ENCODE peak calls at places on chromosome 20, in seven cellular contexts. N, M, E, Y, U, O and S are unnamed samples.

GRCh38 chr20:53081916-53082863 is 110.0 kb downstream of the TSHZ2 start:
- DNase-seq in N (peak; percentile 45), M (no peak), E (no peak), Y (no peak), U (no peak), O (no peak), S (no peak)

GRCh38 chr20:20367681-20368413 is at the start of gene INSM1:
- DNase-seq in N (no peak), M (peak; percentile 75), E (no peak), Y (no peak), U (no peak), O (no peak), S (no peak)

GRCh38 chr20:50191566-50192363 is 1.1 kb downstream of the CEBPB start:
- DNase-seq in N (no peak), M (peak; percentile 78), E (peak; percentile 86), Y (peak; percentile 77), U (no peak), O (peak; percentile 56), S (peak; percentile 80)

GRCh38 chr20:36319356-36320260 is 13.5 kb downstream of the DLGAP4 start:
- DNase-seq in N (no peak), M (no peak), E (no peak), Y (no peak), U (no peak), O (no peak), S (no peak)

GRCh38 chr20:4026093-4026601 is 10.8 kb upstream of the RNF24 start:
- DNase-seq in N (no peak), M (peak; percentile 62), E (no peak), Y (no peak), U (no peak), O (no peak), S (no peak)

GRCh38 chr20:50196896-50197295 is 6.3 kb downstream of the CEBPB start:
- DNase-seq in N (no peak), M (no peak), E (no peak), Y (no peak), U (no peak), O (no peak), S (no peak)

GRCh38 chr20:24651171-24651972 is 181.9 kb downstream of the SYNDIG1 start:
- DNase-seq in N (peak; percentile 17), M (no peak), E (peak; percentile 52), Y (peak; percentile 27), U (no peak), O (no peak), S (no peak)

GRCh38 chr20:44582321-44583025 is at the start of gene PKIG:
- DNase-seq in N (peak; percentile 58), M (no peak), E (peak; percentile 81), Y (no peak), U (no peak), O (peak; percentile 57), S (no peak)

DNA sequence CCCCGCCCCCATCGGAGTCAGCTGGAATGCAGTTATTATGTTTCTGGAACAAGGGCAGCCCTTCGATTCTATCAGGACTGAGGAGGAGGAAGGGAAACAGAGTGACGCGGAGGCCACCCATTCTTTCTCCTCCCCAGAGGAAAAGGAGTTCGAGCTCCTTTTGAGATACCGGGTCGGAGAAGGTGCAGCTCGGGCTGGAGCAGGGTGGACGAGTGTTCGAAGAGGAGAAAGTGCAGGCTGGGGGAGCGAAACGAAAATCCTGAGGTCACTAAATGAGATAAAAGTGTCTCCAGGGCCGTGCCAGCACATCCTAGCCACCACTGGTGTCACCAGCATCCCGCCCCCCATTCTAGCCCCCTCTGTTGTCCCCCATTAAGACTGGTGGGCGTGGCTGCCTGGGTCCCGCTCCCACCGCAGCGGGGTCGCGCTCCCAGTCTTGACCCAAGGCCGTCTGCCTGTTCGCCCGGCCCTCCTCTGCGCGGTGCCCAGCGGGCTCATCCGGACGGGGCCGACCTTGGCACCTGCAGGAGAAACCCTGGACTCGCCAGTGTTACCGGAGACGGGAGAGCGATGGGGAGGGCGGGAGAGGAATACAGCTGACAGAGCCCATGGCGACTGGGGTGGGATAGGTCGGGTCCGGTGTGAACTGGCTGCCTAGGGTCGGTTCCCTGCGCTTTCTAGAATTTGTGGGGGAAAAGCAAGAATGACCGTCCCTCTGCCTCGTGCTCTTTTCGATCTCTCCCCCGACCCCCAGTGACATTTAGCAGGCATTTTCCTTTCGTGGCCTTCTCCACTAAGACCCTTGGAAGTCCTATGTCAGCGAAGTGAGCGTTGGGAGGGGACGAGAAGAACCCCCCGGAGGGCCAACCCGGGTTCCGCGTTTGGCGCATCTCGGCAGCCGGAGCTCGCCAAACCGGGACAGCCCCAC is 16.2 kb downstream of the FOXA2 start:
- DNase-seq in N (no peak), M (peak; percentile 72), E (no peak), Y (no peak), U (no peak), O (no peak), S (peak; percentile 80)
- H3K27me3 ChIP-seq in N (peaks cover 5% of the 10 kb centered on the region), M (peaks cover 100% of the 10 kb centered on the region), E (no peaks in the 10 kb centered on the region), Y (no peaks in the 10 kb centered on the region), U (peaks cover 90% of the 10 kb centered on the region), O (peaks cover 96% of the 10 kb centered on the region), S (peaks cover 70% of the 10 kb centered on the region)

GRCh38 chr20:48826064-48826463 is 1.7 kb downstream of the PREX1 start:
- DNase-seq in N (no peak), M (peak; percentile 82), E (no peak), Y (no peak), U (no peak), O (no peak), S (no peak)

GRCh38 chr20:48823960-48824497 is 3.8 kb downstream of the PREX1 start:
- DNase-seq in N (peak; percentile 83), M (no peak), E (no peak), Y (no peak), U (no peak), O (no peak), S (no peak)

GRCh38 chr20:48823476-48823875 is 4.3 kb downstream of the PREX1 start:
- DNase-seq in N (no peak), M (no peak), E (no peak), Y (no peak), U (no peak), O (no peak), S (no peak)

GRCh38 chr20:48825551-48825885 is 2.3 kb downstream of the PREX1 start:
- DNase-seq in N (no peak), M (no peak), E (no peak), Y (no peak), U (no peak), O (no peak), S (no peak)

DNA sequence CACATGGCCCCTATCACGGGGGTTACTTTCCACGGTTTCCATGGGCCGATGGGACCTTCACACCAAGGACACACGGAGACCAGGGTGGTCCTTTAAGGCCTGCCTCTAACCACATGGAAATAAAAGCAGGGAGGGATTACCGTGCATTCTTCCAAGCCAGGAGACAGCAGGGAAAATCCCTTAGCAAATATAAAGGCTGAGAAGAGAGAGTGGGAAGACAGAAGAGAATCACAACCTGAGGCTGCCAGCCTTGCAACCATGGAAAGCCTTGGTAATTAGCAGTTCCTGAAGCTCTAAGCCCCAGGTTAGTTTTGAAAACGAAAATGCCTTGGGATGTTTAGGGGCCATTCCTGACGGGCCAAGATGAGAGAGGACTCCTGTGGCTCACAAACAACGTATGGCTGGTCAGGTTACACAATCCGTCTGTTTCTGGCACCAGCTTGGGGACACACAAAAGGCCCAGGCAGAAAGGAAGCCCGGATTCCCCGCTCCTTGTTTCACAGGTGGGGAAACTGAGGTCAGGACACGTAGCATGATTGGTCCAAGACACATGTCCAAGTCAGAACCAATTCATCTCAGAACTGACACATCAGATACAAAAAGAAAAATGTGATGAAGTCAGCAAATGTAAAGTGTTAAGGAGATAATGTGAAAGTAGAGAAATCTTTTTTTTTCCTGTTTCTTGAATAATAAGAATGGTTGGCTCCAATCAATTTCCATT is 2.8 kb downstream of the PREX1 start:
- DNase-seq in N (no peak), M (no peak), E (no peak), Y (no peak), U (no peak), O (no peak), S (no peak)
- H3K27me3 ChIP-seq in N (peaks cover 15% of the 10 kb centered on the region), M (peaks cover 58% of the 10 kb centered on the region), E (no peaks in the 10 kb centered on the region), Y (no peaks in the 10 kb centered on the region), U (no peaks in the 10 kb centered on the region), O (no peaks in the 10 kb centered on the region), S (peaks cover 7% of the 10 kb centered on the region)

DNA sequence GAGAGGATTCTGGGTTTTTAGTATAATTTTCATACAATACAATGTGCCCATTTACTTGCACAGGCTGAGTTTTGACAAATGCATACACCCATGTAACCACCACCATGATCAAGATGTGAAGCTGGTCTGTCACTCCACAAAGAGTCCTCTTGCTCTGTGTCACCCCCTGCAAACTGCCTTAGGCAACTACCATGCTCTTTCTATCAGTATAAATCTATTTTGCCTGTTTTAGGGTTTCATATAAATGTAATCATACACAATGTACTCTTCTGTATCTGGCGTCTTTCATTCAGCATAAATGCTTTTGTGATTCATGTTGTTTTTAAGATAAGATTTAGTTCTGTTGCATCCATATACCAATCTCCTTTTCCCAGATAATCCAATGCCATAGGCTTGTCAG is 181.9 kb upstream of the KCNG1 start:
- DNase-seq in N (no peak), M (no peak), E (no peak), Y (no peak), U (no peak), O (no peak), S (no peak)
- H3K27me3 ChIP-seq in N (peaks cover 7% of the 10 kb centered on the region), M (no peaks in the 10 kb centered on the region), E (no peaks in the 10 kb centered on the region), Y (no peaks in the 10 kb centered on the region), U (peaks cover 6% of the 10 kb centered on the region), O (peaks cover 6% of the 10 kb centered on the region), S (no peaks in the 10 kb centered on the region)

GRCh38 chr20:62293111-62293784 is 9.5 kb upstream of the ADRM1 start:
- DNase-seq in N (no peak), M (no peak), E (no peak), Y (no peak), U (no peak), O (no peak), S (no peak)

GRCh38 chr20:62292115-62292514 is 10.7 kb upstream of the ADRM1 start:
- DNase-seq in N (no peak), M (no peak), E (no peak), Y (no peak), U (no peak), O (no peak), S (no peak)

GRCh38 chr20:62289131-62289530 is 13.7 kb upstream of the ADRM1 start:
- DNase-seq in N (no peak), M (no peak), E (no peak), Y (no peak), U (no peak), O (no peak), S (no peak)

GRCh38 chr20:62289898-62290297 is 12.9 kb upstream of the ADRM1 start:
- DNase-seq in N (no peak), M (no peak), E (no peak), Y (no peak), U (no peak), O (no peak), S (no peak)

GRCh38 chr20:62291251-62292066 is 11.3 kb upstream of the ADRM1 start:
- DNase-seq in N (no peak), M (no peak), E (no peak), Y (no peak), U (peak; percentile 61), O (no peak), S (no peak)
- H3K27me3 ChIP-seq in N (no peaks in the 10 kb centered on the region), M (no peaks in the 10 kb centered on the region), E (no peaks in the 10 kb centered on the region), Y (no peaks in the 10 kb centered on the region), U (no peaks in the 10 kb centered on the region), O (no peaks in the 10 kb centered on the region), S (no peaks in the 10 kb centered on the region)

GRCh38 chr20:48758206-48758820 is 69.5 kb downstream of the PREX1 start:
- DNase-seq in N (no peak), M (no peak), E (no peak), Y (peak; percentile 37), U (no peak), O (no peak), S (no peak)
- H3K27me3 ChIP-seq in N (no peaks in the 10 kb centered on the region), M (no peaks in the 10 kb centered on the region), E (peaks cover 5% of the 10 kb centered on the region), Y (no peaks in the 10 kb centered on the region), U (no peaks in the 10 kb centered on the region), O (no peaks in the 10 kb centered on the region), S (no peaks in the 10 kb centered on the region)

GRCh38 chr20:56630506-56631317 is 1.6 kb downstream of the TFAP2C start:
- DNase-seq in N (no peak), M (peak; percentile 69), E (no peak), Y (no peak), U (no peak), O (no peak), S (no peak)
- H3K27me3 ChIP-seq in N (peaks cover 4% of the 10 kb centered on the region), M (peaks cover 56% of the 10 kb centered on the region), E (no peaks in the 10 kb centered on the region), Y (peaks cover 45% of the 10 kb centered on the region), U (peaks cover 89% of the 10 kb centered on the region), O (peaks cover 100% of the 10 kb centered on the region), S (peaks cover 84% of the 10 kb centered on the region)